ENCODE peak calls at places on chromosomes 6 and 20, in seven cellular contexts. C is thoracic aorta, Y is heart left ventricle, Q is HFFc6, A is foreskin keratinocyte, B is B cell, D is endothelial cell. H is an unnamed sample.

GRCh38 chr20:1816384-1817381 is 78.5 kb upstream of the SIRPA start:
- DNase-seq in B (no peak), D (no peak), Q (peak), C (no peak), A (peak), Y (no peak), H (no peak)

GRCh38 chr6:150325093-150325772 is 43.6 kb upstream of the IYD start:
- DNase-seq in C (no peak), Q (no peak), Y (no peak), A (peak), D (no peak), B (no peak), H (no peak)

GRCh38 chr6:22622390-22622789 is 53.0 kb downstream of the HDGFL1 start:
- DNase-seq in A (no peak), Q (no peak), Y (no peak), D (no peak), C (no peak), B (no peak), H (no peak)

GRCh38 chr20:48788486-48789072 is 39.2 kb downstream of the PREX1 start:
- DNase-seq in B (peak), Y (no peak), A (no peak), D (no peak), Q (no peak), C (no peak), H (no peak)

GRCh38 chr20:5718896-5719595 is 31.2 kb upstream of the SHLD1 start:
- DNase-seq in B (no peak), A (no peak), D (no peak), C (no peak), Q (no peak), Y (no peak), H (no peak)

GRCh38 chr20:31594558-31595379 is 10.3 kb upstream of the ID1 start:
- DNase-seq in Y (peak), C (no peak), Q (no peak), B (no peak), A (no peak), D (peak), H (no peak)

GRCh38 chr6:47733879-47734558 is 35.6 kb downstream of the ADGRF4 start:
- DNase-seq in A (no peak), Y (no peak), B (no peak), Q (no peak), C (no peak), D (no peak), H (no peak)

GRCh38 chr6:134398453-134398852 is 80.5 kb upstream of the SGK1 start:
- DNase-seq in Q (no peak), A (no peak), C (no peak), D (no peak), B (peak), Y (no peak), H (no peak)

GRCh38 chr6:7914991-7915789 is 4.6 kb upstream of the TXNDC5 start:
- DNase-seq in Q (no peak), D (no peak), C (no peak), A (no peak), B (peak), Y (peak), H (no peak)

GRCh38 chr6:129370268-129370916 is 339.6 kb downstream of the ARHGAP18 start:
- DNase-seq in A (no peak), Q (peak), C (no peak), D (peak), Y (no peak), B (no peak), H (no peak)

GRCh38 chr20:1273366-1273765 is 7.3 kb downstream of the SNPH start:
- DNase-seq in D (no peak), Q (no peak), A (no peak), C (no peak), B (no peak), Y (no peak), H (no peak)

GRCh38 chr20:63065911-63066310 is 59.1 kb upstream of the BHLHE23 start:
- DNase-seq in A (no peak), Y (peak), Q (no peak), B (peak), C (no peak), D (no peak), H (no peak)

GRCh38 chr6:79313254-79313653 is 78.8 kb upstream of the HMGN3 start:
- DNase-seq in Q (no peak), B (no peak), Y (no peak), C (no peak), D (no peak), A (peak), H (no peak)

GRCh38 chr20:4130404-4131189 is 115.2 kb upstream of the RNF24 start:
- DNase-seq in D (no peak), Y (no peak), B (no peak), Q (peak), C (no peak), A (no peak), H (no peak)

GRCh38 chr6:18179770-18180393 is 24.7 kb downstream of the KDM1B start:
- DNase-seq in D (no peak), C (no peak), A (no peak), Y (peak), Q (no peak), B (no peak), H (no peak)

DNA sequence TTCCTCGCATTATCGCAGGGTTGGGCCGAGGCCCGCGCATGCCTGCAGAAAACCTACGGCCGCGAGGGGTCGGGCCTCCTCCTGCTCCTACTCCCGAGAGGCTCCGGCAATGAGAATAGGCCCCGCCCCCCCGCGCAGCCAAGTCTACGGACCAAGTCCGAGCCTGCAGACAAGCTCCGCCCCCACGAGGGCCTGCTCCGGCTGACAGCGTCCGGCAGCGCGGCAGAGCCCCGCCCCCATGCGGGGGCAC is 3.1 kb upstream of the GPSM3 start:
- DNase-seq in A (peak), Q (peak), Y (peak), D (peak), B (peak), C (peak), H (peak)
- TF ChIP-seq CTCF in A (peak), Q (peak), Y (peak), D (no peak), B (peak), C (peak), H (no peak)

GRCh38 chr6:166957087-166957804 is 896 bp upstream of the RNASET2 start:
- DNase-seq in C (no peak), Q (no peak), D (no peak), A (no peak), B (no peak), Y (peak), H (no peak)
- TF ChIP-seq CTCF in C (no peak), Q (no peak), D (no peak), A (no peak), B (no peak), Y (no peak), H (no peak)

DNA sequence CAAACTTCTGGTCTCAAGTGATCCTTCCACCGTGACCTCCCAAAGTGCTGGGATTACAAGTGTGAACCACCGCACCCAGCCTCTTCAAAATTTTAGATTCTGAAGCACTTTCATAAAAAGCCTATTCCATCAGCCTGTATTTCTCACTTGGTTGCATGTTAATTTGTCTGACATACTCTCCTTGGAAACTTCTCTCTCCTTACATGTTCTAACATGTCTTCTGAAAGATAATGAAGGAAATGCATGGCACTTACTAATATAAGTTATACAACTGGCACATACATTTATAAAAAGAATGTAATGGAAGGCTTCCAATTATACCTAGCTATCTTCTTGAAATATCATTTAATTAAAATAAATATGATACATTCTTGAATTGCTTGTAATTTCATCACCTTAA is 597.5 kb downstream of the TBC1D32 start:
- DNase-seq in A (peak), Q (no peak), B (no peak), C (no peak), D (no peak), Y (no peak), H (no peak)
- TF ChIP-seq CTCF in A (no peak), Q (no peak), B (no peak), C (no peak), D (no peak), Y (no peak), H (no peak)

GRCh38 chr20:21027569-21027968 is 78.6 kb downstream of the LINC00237 start:
- DNase-seq in Y (no peak), Q (peak), B (no peak), D (peak), C (no peak), A (no peak), H (no peak)
- TF ChIP-seq CTCF in Y (no peak), Q (peak), B (no peak), D (peak), C (no peak), A (no peak), H (no peak)

DNA sequence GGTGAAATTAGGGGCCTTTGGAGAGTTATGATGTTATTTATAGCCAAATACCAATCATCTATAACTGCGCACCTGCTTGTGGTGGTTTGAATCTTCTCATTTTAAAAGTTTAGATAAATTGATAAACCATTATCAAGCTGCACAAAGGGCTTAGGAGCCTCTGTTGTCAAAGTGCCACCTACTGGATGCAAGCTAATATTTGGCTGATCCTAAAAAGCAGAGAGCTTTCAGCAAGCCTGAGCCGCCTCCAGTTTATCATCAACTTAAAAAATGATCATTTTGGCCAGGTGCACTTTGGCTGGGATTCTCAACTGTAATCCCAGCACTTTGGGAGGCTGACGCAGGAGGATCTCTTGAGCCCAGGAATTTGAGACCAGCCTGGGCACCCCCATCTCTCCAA is 58.5 kb upstream of the ATXN1 start:
- DNase-seq in B (no peak), D (no peak), Q (no peak), C (no peak), A (no peak), Y (no peak), H (no peak)
- TF ChIP-seq CTCF in B (no peak), D (no peak), Q (peak), C (no peak), A (peak), Y (peak), H (no peak)

DNA sequence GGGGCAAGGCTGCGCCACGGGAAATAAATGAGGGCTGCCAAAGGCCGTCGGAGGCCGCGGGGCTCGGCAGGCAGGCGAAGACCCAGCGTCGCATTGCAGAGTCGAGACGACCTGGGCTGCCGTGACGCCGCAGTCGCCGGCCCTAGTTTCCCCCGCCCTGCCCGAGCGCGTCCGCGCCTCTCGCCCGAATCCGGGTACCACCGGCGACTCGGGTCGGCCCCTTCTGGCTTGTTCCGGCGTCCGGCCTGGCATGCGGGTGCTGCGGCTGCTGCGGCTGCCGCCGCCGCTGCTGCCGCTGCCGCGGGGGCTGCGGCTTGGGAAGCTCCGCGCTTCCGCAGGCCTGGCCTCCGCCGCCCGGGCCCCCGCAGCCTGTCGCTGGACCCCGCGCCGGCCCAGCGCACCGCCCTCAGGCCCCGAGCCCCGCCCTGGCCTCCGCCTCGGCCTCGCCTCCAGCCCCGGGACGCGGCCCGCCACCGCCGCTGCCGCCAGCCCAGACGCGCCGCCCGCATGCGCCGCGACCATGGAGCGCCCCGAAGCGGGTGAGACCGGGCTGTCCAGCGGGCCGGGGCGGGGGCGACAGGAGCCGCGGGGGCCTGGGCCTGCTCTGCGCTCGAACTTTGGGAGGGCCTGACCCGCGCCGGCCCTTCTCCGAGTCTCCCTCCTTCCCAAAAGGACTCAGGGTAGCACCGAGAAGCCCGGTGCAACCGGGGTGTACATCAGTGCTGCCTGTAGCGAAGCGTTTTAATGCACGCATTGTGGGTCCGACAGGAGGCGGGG is at the start of gene AKAP7:
- DNase-seq in Q (peak), B (peak), Y (peak), D (peak), C (peak), A (no peak), H (no peak)
- TF ChIP-seq CTCF in Q (no peak), B (no peak), Y (no peak), D (no peak), C (no peak), A (no peak), H (no peak)

DNA sequence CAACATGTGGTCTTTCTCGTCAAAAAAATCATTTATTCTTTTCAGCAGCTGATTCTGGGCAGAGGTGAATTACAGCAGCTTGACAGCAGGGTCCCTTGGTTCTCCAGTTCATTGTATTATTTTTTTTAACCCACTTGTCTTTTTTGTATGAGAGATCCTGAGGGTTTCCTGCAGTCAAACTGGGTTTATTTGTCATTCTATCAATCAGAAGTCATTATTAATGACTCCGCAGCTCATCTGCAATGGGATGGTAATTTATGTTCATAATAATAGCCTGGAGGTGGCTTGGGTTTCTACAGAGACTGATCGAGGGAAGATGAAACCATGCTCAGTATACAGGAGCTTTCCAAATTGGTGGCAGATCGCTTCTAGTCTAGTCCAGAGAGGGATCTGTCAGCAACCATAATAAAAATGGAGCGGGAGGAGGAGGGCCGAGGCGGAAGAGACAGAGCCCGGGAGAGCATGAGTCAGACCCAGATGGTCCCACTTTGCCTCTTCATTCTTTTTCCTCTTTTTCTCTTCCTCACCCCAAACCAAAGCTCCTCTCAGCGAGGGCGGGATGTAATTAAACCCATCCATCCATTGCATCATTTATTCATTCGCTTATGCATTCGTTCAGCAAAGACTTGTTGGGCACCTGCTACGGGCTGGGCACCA is 22.5 kb downstream of the EDN3 start:
- DNase-seq in B (no peak), A (no peak), C (no peak), Q (no peak), Y (no peak), D (no peak), H (no peak)
- TF ChIP-seq CTCF in B (no peak), A (no peak), C (no peak), Q (no peak), Y (no peak), D (no peak), H (no peak)

DNA sequence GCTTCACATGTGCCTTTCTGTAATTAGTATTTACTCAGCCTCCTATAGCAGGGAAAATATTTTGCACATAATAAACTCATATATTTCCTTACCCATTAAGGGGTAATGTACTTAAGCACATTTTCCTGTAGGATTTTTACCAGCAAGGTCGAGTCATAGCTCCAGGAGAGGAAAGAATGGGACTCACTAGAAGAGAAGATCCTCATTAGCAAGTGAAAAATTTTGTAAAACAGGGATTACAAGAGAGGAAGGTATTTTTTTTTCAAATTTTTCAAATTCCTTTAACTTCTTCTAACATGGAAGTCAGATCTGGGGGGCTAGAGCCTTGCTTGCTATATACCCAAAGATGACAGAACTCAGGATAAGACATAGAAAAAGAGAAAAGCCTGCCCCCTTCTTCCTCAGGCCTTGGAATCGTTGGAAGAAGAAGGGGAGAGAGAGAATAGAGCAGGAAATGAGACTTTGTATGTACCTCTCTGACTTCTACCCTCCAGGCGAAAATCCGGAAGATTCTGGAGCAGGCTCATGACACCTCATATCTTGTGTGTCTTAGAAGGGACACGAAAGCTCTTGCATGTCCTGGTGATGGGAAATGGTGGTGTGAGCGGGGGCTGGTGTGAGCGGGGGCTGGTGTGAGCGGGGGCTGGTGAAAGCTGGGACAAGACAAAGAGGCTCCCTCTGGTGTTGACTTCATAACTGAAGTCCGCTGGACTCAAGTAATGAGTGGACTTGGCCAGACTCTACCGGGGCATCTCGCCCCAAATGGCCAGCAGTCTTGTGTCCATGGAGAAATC is 256.9 kb upstream of the PLCB4 start:
- DNase-seq in Q (no peak), B (no peak), A (no peak), C (no peak), Y (no peak), D (no peak), H (no peak)
- TF ChIP-seq CTCF in Q (no peak), B (no peak), A (no peak), C (no peak), Y (no peak), D (no peak), H (no peak)

GRCh38 chr6:95365454-95365853 is 211.9 kb upstream of the MANEA start:
- DNase-seq in Q (no peak), D (no peak), C (no peak), Y (no peak), B (no peak), A (no peak), H (no peak)

GRCh38 chr6:95366414-95366813 is 210.9 kb upstream of the MANEA start:
- DNase-seq in Y (no peak), D (no peak), B (no peak), A (no peak), C (no peak), Q (no peak), H (no peak)

DNA sequence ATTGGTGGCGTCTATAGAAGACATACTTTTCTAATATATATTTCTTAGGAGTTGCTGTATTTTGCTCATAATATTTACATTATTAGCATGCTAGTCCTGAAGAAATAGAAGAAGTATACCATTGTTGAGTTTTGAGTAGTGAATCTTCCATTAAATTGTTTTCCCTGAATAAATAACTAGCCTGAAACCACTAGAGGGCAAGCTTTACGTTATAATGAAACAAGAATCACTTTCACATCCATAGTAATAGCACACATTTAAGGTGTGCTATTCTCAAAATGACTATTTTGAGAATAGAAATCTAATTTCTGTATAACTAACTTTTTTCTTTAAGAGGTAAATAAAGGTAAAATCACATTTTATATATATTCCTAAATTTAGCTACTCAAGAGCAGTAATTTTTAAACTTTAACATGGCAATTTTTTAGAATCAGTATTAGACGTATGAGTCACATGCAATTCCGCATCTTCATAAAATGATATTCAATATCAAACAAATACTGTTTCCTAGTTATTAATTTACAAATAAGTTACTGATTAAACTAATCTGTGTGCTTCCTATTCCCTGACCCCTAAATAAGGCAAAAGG is 213.2 kb upstream of the MANEA start:
- DNase-seq in Q (peak), A (no peak), C (no peak), Y (no peak), B (no peak), D (no peak), H (no peak)
- TF ChIP-seq CTCF in Q (peak), A (peak), C (peak), Y (peak), B (no peak), D (peak), H (no peak)

DNA sequence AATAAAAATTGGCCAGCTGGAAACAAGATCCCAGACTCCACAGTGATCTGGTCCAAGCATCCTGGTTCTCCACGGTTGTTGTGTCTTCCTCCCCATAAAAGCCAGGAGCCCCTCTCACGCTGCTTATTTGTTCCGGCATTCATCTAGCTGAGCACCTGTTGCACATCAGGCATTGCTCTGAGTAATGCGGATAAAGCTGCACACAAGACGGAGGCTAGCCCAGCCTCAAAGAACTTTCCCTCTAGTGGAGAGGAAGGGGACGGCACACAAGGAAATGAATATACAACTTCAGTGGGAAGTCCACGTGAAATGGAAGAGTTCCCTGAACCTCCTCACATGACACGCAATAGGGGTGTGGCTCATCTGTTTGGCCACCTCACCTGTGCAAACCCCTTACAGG is 30.3 kb upstream of the NXT1 start:
- DNase-seq in B (no peak), D (no peak), Q (no peak), C (no peak), Y (no peak), A (no peak), H (no peak)
- TF ChIP-seq CTCF in B (peak), D (peak), Q (peak), C (peak), Y (peak), A (peak), H (no peak)

H was measured in omental fat pad.